ENCODE peak calls at places on chromosome 15, in five cellular contexts. X, Z, V, K and N are unnamed samples.

GRCh38 chr15:48590704-48591103 is 54.8 kb downstream of the FBN1 start:
- DNase-seq in Z (no peak), V (no peak), X (no peak), K (no peak), N (no peak)

GRCh38 chr15:34374816-34375215 is 7.8 kb upstream of the LPCAT4 start:
- DNase-seq in K (no peak), Z (no peak), V (no peak), X (no peak), N (no peak)

GRCh38 chr15:35061171-35062163 is 23.6 kb downstream of the NANOGP8 start:
- DNase-seq in X (no peak), K (no peak), Z (peak), V (no peak), N (peak)

GRCh38 chr15:99764521-99764920 is 31.3 kb upstream of the LYSMD4 start:
- DNase-seq in K (no peak), X (no peak), V (no peak), Z (no peak), N (no peak)

GRCh38 chr15:42092666-42093445 is 1.5 kb downstream of the PLA2G4D start:
- DNase-seq in K (no peak), X (no peak), V (no peak), Z (peak), N (no peak)

GRCh38 chr15:74801311-74801997 is 11.2 kb upstream of the LMAN1L start:
- DNase-seq in X (no peak), Z (no peak), V (no peak), K (no peak), N (no peak)

GRCh38 chr15:95247068-95247984 is 1016.0 kb downstream of the MCTP2 start:
- DNase-seq in V (no peak), K (peak), Z (no peak), X (peak), N (peak)

GRCh38 chr15:30973379-30973778 is 18.0 kb downstream of the MTMR10 start:
- DNase-seq in Z (no peak), X (no peak), V (no peak), K (no peak), N (no peak)

GRCh38 chr15:81293728-81294500 is 30.0 kb downstream of the STARD5 start:
- DNase-seq in X (no peak), V (no peak), K (no peak), Z (no peak), N (no peak)

GRCh38 chr15:65032823-65033537 is 3.5 kb upstream of the MTFMT start:
- DNase-seq in K (no peak), X (no peak), V (peak), Z (peak), N (peak)

GRCh38 chr15:89462198-89462912 is 34.0 kb downstream of the RHCG start:
- DNase-seq in X (no peak), Z (no peak), K (no peak), V (peak), N (no peak)